ENCODE peak calls at places on chromosomes 3 and 15, in seven cellular contexts. H, N, A, R, M, O and G are unnamed samples.

GRCh38 chr15:31081568-31082250 is 19.8 kb downstream of the TRPM1 start:
- DNase-seq in H (no peak), N (no peak), A (no peak), R (no peak), M (no peak), O (no peak), G (peak; percentile 66)

GRCh38 chr3:40043444-40043755 is 234.0 kb downstream of the MYRIP start:
- DNase-seq in H (no peak), N (no peak), A (no peak), R (no peak), M (no peak), O (peak; percentile 50), G (no peak)

GRCh38 chr3:43001094-43001553 is 22.0 kb downstream of the GASK1A start:
- DNase-seq in H (no peak), N (no peak), A (no peak), R (peak; percentile 77), M (no peak), O (no peak), G (peak; percentile 95)

GRCh38 chr15:80403712-80404056 is 498 bp upstream of the ARNT2 start:
- DNase-seq in H (no peak), N (peak; percentile 71), A (no peak), R (no peak), M (no peak), O (no peak), G (no peak)

GRCh38 chr3:185989511-185989910 is 51.7 kb upstream of the TRA2B start:
- DNase-seq in H (no peak), N (no peak), A (no peak), R (no peak), M (no peak), O (no peak), G (no peak)

GRCh38 chr3:53043738-53044137 is 2.1 kb downstream of the SFMBT1 start:
- DNase-seq in H (no peak), N (peak; percentile 10), A (no peak), R (no peak), M (no peak), O (no peak), G (no peak)

GRCh38 chr3:107817076-107817475 is 273.8 kb downstream of the CD47 start:
- DNase-seq in H (no peak), N (no peak), A (no peak), R (no peak), M (no peak), O (no peak), G (no peak)

GRCh38 chr3:58143417-58144055 is 67.2 kb downstream of the DNASE1L3 start:
- DNase-seq in H (no peak), N (no peak), A (no peak), R (peak; percentile 35), M (no peak), O (no peak), G (no peak)

GRCh38 chr3:195153653-195154052 is 117.3 kb downstream of the XXYLT1 start:
- DNase-seq in H (no peak), N (no peak), A (no peak), R (no peak), M (no peak), O (no peak), G (no peak)

GRCh38 chr3:136396916-136397315 is 146.8 kb downstream of the PCCB start:
- DNase-seq in H (no peak), N (no peak), A (no peak), R (no peak), M (no peak), O (no peak), G (no peak)

GRCh38 chr15:85840802-85841152 is 46.1 kb upstream of the KLHL25 start:
- DNase-seq in H (no peak), N (no peak), A (no peak), R (no peak), M (no peak), O (no peak), G (no peak)

GRCh38 chr3:121542924-121543323 is 2.9 kb downstream of the POLQ start:
- DNase-seq in H (no peak), N (no peak), A (no peak), R (no peak), M (no peak), O (no peak), G (no peak)

GRCh38 chr3:62981962-62982361 is 106.7 kb upstream of the CADPS start:
- DNase-seq in H (no peak), N (no peak), A (no peak), R (no peak), M (no peak), O (no peak), G (no peak)

GRCh38 chr3:57961828-57962447 is 46.3 kb upstream of the FLNB start:
- DNase-seq in H (peak; percentile 56), N (no peak), A (no peak), R (peak; percentile 80), M (peak; percentile 14), O (no peak), G (peak; percentile 33)

GRCh38 chr3:54243262-54243931 is 121.0 kb downstream of the CACNA2D3 start:
- DNase-seq in H (no peak), N (no peak), A (no peak), R (peak; percentile 17), M (no peak), O (no peak), G (peak; percentile 59)

GRCh38 chr3:30646181-30646876 is 39.9 kb downstream of the TGFBR2 start:
- DNase-seq in H (no peak), N (no peak), A (no peak), R (no peak), M (no peak), O (no peak), G (no peak)

GRCh38 chr3:97636465-97636864 is 128.1 kb upstream of the ARL6 start:
- DNase-seq in H (no peak), N (no peak), A (no peak), R (no peak), M (no peak), O (no peak), G (no peak)

GRCh38 chr15:59306520-59307163 is 66.0 kb downstream of the MYO1E start:
- DNase-seq in H (no peak), N (no peak), A (no peak), R (no peak), M (no peak), O (no peak), G (no peak)

GRCh38 chr3:41690766-41691563 is 270.9 kb downstream of the ULK4 start:
- DNase-seq in H (no peak), N (no peak), A (no peak), R (no peak), M (no peak), O (no peak), G (peak; percentile 34)

GRCh38 chr15:67613708-67614107 is 71.2 kb downstream of the MAP2K5 start:
- DNase-seq in H (peak; percentile 1), N (no peak), A (no peak), R (no peak), M (peak; percentile 45), O (no peak), G (no peak)

GRCh38 chr15:55247766-55248427 is 41.7 kb downstream of the RAB27A start:
- DNase-seq in H (no peak), N (no peak), A (no peak), R (no peak), M (no peak), O (no peak), G (no peak)

GRCh38 chr3:59106085-59106629 is 56.3 kb upstream of the CFAP20DC start:
- DNase-seq in H (no peak), N (no peak), A (no peak), R (peak; percentile 20), M (no peak), O (no peak), G (no peak)

GRCh38 chr15:42891569-42891968 is 29.0 kb downstream of the TTBK2 start:
- DNase-seq in H (no peak), N (no peak), A (no peak), R (no peak), M (no peak), O (no peak), G (no peak)

GRCh38 chr3:4351164-4351855 is 48.1 kb downstream of the SETMAR start:
- DNase-seq in H (no peak), N (no peak), A (no peak), R (no peak), M (peak; percentile 60), O (no peak), G (no peak)

GRCh38 chr3:103918336-103918735 is 1448.4 kb upstream of the ALCAM start:
- DNase-seq in H (no peak), N (no peak), A (no peak), R (no peak), M (no peak), O (no peak), G (no peak)

GRCh38 chr3:169562988-169563774 is 100.3 kb downstream of the MECOM start:
- DNase-seq in H (no peak), N (no peak), A (no peak), R (no peak), M (no peak), O (no peak), G (peak; percentile 81)
- TF ChIP-seq JUND in H (no peak), N (no peak), A (no peak), R (no peak), M (no peak), O (no peak), G (no peak)

DNA sequence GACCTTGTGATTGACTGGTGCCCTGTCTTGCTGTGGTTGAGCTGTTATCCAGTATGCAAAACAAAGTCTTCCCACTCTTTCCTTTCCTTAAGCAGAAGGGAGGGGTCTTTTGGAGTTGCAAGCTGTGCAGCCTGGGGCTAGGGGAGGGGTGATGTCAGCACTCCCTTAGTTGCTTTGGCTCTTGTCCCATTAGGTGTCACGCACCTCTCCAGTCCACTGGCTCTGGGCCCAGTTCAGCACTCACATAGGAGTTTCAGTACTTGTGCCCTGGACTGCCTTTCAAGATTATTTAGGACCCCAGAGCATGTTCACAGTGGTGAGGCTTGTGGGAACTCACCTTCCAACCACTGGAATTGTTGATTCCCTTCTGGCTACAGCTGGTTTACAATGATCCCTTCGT is 238.6 kb downstream of the DOCK3 start:
- DNase-seq in H (no peak), N (no peak), A (no peak), R (no peak), M (no peak), O (no peak), G (peak; percentile 46)
- TF ChIP-seq JUND in H (no peak), N (no peak), A (no peak), R (no peak), M (no peak), O (no peak), G (no peak)

GRCh38 chr15:63489352-63489751 is 15.0 kb upstream of the USP3 start:
- DNase-seq in H (no peak), N (no peak), A (no peak), R (no peak), M (no peak), O (no peak), G (no peak)

GRCh38 chr15:63492541-63493077 is 11.8 kb upstream of the USP3 start:
- DNase-seq in H (no peak), N (no peak), A (no peak), R (no peak), M (no peak), O (no peak), G (no peak)

GRCh38 chr15:63490345-63491034 is 13.9 kb upstream of the USP3 start:
- DNase-seq in H (no peak), N (no peak), A (no peak), R (no peak), M (no peak), O (no peak), G (no peak)

GRCh38 chr15:63491979-63492378 is 12.4 kb upstream of the USP3 start:
- DNase-seq in H (no peak), N (no peak), A (no peak), R (no peak), M (no peak), O (no peak), G (no peak)

GRCh38 chr15:63491116-63491817 is 13.1 kb upstream of the USP3 start:
- DNase-seq in H (no peak), N (no peak), A (no peak), R (no peak), M (no peak), O (no peak), G (no peak)
- TF ChIP-seq JUND in H (no peak), N (no peak), A (no peak), R (no peak), M (no peak), O (no peak), G (no peak)

GRCh38 chr15:76776480-76776879 is 128.7 kb downstream of the SCAPER start:
- DNase-seq in H (no peak), N (no peak), A (no peak), R (no peak), M (no peak), O (no peak), G (no peak)
- TF ChIP-seq JUND in H (no peak), N (no peak), A (no peak), R (no peak), M (no peak), O (no peak), G (no peak)